ENCODE peak calls at places on chromosome X, in five cellular contexts. Z, I, O, Q and X are unnamed samples.

GRCh38 chrX:12954376-12954775 is 20.5 kb upstream of the TMSB4X start:
- DNase-seq in Z (no peak), I (no peak), O (no peak), Q (no peak), X (no peak)

GRCh38 chrX:18873189-18873791 is 110.6 kb downstream of the PHKA2 start:
- DNase-seq in Z (peak; percentile 53), I (no peak), O (no peak), Q (no peak), X (no peak)

GRCh38 chrX:139120760-139121159 is 409.2 kb upstream of the FGF13 start:
- DNase-seq in Z (no peak), I (no peak), O (no peak), Q (no peak), X (no peak)

GRCh38 chrX:120732879-120733278 is 103.0 kb upstream of the C1GALT1C1 start:
- DNase-seq in Z (no peak), I (no peak), O (no peak), Q (no peak), X (no peak)

GRCh38 chrX:102765794-102766193 is 45.3 kb downstream of the GPRASP3 start:
- DNase-seq in Z (no peak), I (no peak), O (no peak), Q (no peak), X (no peak)

GRCh38 chrX:87517571-87518141 is at the start of gene KLHL4:
- DNase-seq in Z (no peak), I (no peak), O (no peak), Q (no peak), X (peak; percentile 1)

GRCh38 chrX:49271341-49271740 is 1.7 kb downstream of the PPP1R3F start:
- DNase-seq in Z (peak; percentile 25), I (no peak), O (no peak), Q (peak; percentile 59), X (no peak)

GRCh38 chrX:152989292-152989658 is 4.6 kb downstream of the PNMA5 start:
- DNase-seq in Z (no peak), I (no peak), O (no peak), Q (no peak), X (no peak)

GRCh38 chrX:97026406-97026805 is 142.7 kb downstream of the RPA4 start:
- DNase-seq in Z (no peak), I (no peak), O (no peak), Q (no peak), X (no peak)

GRCh38 chrX:24002167-24002566 is 24.8 kb downstream of the KLHL15 start:
- DNase-seq in Z (no peak), I (no peak), O (no peak), Q (no peak), X (no peak)

GRCh38 chrX:28312965-28313364 is 274.3 kb upstream of the IL1RAPL1 start:
- DNase-seq in Z (no peak), I (no peak), O (no peak), Q (no peak), X (no peak)

GRCh38 chrX:132292753-132293152 is 73.5 kb upstream of the RAP2C start:
- DNase-seq in Z (no peak), I (no peak), O (no peak), Q (peak; percentile 33), X (no peak)

GRCh38 chrX:68994135-68994882 is 165.5 kb downstream of the EFNB1 start:
- DNase-seq in Z (no peak), I (no peak), O (no peak), Q (no peak), X (no peak)

GRCh38 chrX:103418811-103419210 is 42.5 kb downstream of the BEX3 start:
- DNase-seq in Z (no peak), I (no peak), O (no peak), Q (no peak), X (no peak)

GRCh38 chrX:44829836-44830235 is 14.0 kb upstream of the DUSP21 start:
- DNase-seq in Z (no peak), I (no peak), O (peak; percentile 22), Q (no peak), X (peak; percentile 25)

GRCh38 chrX:131827935-131828334 is 195.2 kb upstream of the STK26 start:
- DNase-seq in Z (no peak), I (no peak), O (no peak), Q (peak; percentile 78), X (no peak)

GRCh38 chrX:10099411-10099810 is 57.4 kb upstream of the CLCN4 start:
- DNase-seq in Z (no peak), I (no peak), O (no peak), Q (no peak), X (no peak)

GRCh38 chrX:38465686-38466085 is 95.7 kb upstream of the TSPAN7 start:
- DNase-seq in Z (no peak), I (no peak), O (no peak), Q (no peak), X (no peak)

GRCh38 chrX:129659137-129659536 is 4.4 kb upstream of the APLN start:
- DNase-seq in Z (no peak), I (no peak), O (no peak), Q (no peak), X (no peak)

GRCh38 chrX:22818061-22818460 is 181.7 kb upstream of the DDX53 start:
- DNase-seq in Z (no peak), I (no peak), O (no peak), Q (no peak), X (no peak)

GRCh38 chrX:71301195-71301924 is at the start of gene ITGB1BP2:
- DNase-seq in Z (no peak), I (no peak), O (no peak), Q (no peak), X (no peak)

GRCh38 chrX:123282241-123282640 is 98.2 kb downstream of the GRIA3 start:
- DNase-seq in Z (no peak), I (no peak), O (no peak), Q (no peak), X (no peak)

GRCh38 chrX:19756577-19757131 is 130.7 kb downstream of the SH3KBP1 start:
- DNase-seq in Z (no peak), I (no peak), O (no peak), Q (no peak), X (no peak)

GRCh38 chrX:44282753-44283152 is 60.7 kb downstream of the EFHC2 start:
- DNase-seq in Z (no peak), I (no peak), O (no peak), Q (no peak), X (no peak)

GRCh38 chrX:130676861-130677260 is 226.1 kb downstream of the ENOX2 start:
- DNase-seq in Z (no peak), I (no peak), O (no peak), Q (no peak), X (no peak)